ENCODE peak calls at places on chromosomes 12 and 14, in nine cellular contexts. A is lung; B is body of pancreas; K is PC-9; V is CD8-positive, alpha-beta T cell; X is HCT116; W is transverse colon; M is heart right ventricle; P is left ventricle myocardium inferior. I is an unnamed sample.

GRCh38 chr12:129887047-129887568 is 16.7 kb downstream of the TMEM132D start:
- DNase-seq in P (no peak), K (no peak), A (peak; percentile 51), W (no peak), M (no peak), X (no peak), V (no peak), B (no peak), I (no peak)

GRCh38 chr12:30700216-30700900 is 4.7 kb upstream of the IPO8 start:
- DNase-seq in W (no peak), V (no peak), A (no peak), B (no peak), X (no peak), P (no peak), M (no peak), K (no peak), I (no peak)

GRCh38 chr12:111457071-111457470 is 51.3 kb downstream of the SH2B3 start:
- DNase-seq in A (no peak), X (no peak), V (no peak), K (no peak), P (no peak), B (no peak), M (no peak), W (no peak), I (no peak)

GRCh38 chr12:65834146-65834935 is 10.1 kb downstream of the HMGA2 start:
- DNase-seq in W (no peak), A (no peak), B (no peak), K (no peak), M (no peak), P (no peak), V (no peak), X (no peak), I (no peak)

GRCh38 chr12:79415754-79416435 is 274.9 kb downstream of the PAWR start:
- DNase-seq in A (no peak), M (no peak), K (peak; percentile 28), B (peak; percentile 57), V (no peak), P (no peak), X (no peak), W (peak; percentile 32), I (peak; percentile 61)

GRCh38 chr12:726281-727140 is 25.9 kb upstream of the WNK1 start:
- DNase-seq in K (no peak), W (no peak), A (no peak), V (peak; percentile 6), X (no peak), M (no peak), B (no peak), P (no peak), I (peak; percentile 69)

GRCh38 chr12:39792938-39793337 is 173.3 kb upstream of the ABCD2 start:
- DNase-seq in P (no peak), B (no peak), X (no peak), K (no peak), M (no peak), V (no peak), A (no peak), W (no peak), I (no peak)

GRCh38 chr14:74019408-74019714 is 212 bp downstream of the BBOF1 start:
- DNase-seq in B (no peak), X (no peak), K (no peak), W (no peak), M (no peak), P (no peak), A (no peak), V (no peak), I (no peak)

GRCh38 chr14:58785741-58786140 is 148.0 kb downstream of the DACT1 start:
- DNase-seq in P (no peak), K (no peak), W (no peak), V (no peak), B (no peak), A (no peak), X (no peak), M (no peak), I (no peak)

DNA sequence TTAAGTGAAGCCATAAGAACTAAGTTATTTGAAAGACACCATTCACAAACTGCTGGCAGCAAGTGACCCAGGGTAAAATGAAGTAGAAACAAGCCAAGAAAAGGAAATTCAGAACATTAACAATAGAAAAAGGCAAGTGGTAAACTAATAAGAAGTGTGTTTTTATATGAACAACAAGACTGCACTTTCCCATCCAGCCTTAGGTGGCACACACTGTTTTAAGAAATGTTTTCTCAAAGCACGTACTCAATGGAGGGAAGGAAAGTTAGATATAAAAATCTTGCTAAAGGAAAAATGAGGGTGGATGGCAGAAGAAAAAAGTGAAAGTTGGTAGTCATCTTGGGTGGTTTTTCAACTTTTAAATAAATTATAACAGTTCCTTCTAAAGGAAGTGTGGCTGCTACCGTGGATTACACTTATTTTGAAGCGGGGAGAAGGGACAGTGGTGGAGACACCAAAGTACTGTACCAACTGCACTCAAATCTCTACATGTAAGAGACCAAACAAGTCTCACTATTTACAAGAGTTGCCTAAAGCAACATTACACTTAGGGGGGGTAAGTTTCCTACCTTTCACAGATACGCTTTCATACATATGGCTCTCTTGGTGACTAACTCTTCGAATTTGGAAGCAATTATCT is 58.8 kb downstream of the SEL1L start:
- DNase-seq in K (no peak), B (no peak), V (no peak), A (no peak), W (no peak), P (no peak), X (no peak), M (no peak), I (no peak)
- H3K4me1 ChIP-seq in K (no peaks in the 10 kb centered on the region), B (peaks cover 41% of the 10 kb centered on the region), V (peaks cover 19% of the 10 kb centered on the region), A (no peaks in the 10 kb centered on the region), W (peaks cover 2% of the 10 kb centered on the region), P (peaks cover 13% of the 10 kb centered on the region), X (peaks cover 5% of the 10 kb centered on the region), M (peaks cover 3% of the 10 kb centered on the region), I (peaks cover 20% of the 10 kb centered on the region)

DNA sequence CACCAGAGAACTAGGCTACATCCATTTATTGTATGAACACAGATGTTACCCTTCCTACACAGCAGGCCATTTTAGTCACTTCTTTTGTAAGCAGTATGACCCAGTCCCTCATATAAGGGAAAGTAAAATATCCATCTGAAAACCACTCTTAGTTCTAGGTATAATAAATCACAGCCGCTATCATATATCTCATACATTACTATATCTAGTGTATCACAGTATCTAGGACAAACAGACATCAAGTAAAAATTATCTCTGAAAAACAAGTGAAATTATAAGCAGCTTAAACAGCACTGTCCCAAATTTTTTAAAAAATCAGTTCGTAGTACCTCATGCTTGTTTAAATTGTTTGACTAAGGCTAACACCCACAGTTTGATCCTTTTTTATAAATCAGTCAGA is 34.0 kb downstream of the CDK17 start:
- DNase-seq in B (no peak), M (no peak), A (no peak), X (no peak), P (no peak), W (no peak), V (no peak), K (no peak), I (no peak)
- TF ChIP-seq CTCF in B (no peak), M (no peak), A (no peak), X (no peak), P (no peak), W (no peak), V (no peak), K (no peak), I (no peak)

DNA sequence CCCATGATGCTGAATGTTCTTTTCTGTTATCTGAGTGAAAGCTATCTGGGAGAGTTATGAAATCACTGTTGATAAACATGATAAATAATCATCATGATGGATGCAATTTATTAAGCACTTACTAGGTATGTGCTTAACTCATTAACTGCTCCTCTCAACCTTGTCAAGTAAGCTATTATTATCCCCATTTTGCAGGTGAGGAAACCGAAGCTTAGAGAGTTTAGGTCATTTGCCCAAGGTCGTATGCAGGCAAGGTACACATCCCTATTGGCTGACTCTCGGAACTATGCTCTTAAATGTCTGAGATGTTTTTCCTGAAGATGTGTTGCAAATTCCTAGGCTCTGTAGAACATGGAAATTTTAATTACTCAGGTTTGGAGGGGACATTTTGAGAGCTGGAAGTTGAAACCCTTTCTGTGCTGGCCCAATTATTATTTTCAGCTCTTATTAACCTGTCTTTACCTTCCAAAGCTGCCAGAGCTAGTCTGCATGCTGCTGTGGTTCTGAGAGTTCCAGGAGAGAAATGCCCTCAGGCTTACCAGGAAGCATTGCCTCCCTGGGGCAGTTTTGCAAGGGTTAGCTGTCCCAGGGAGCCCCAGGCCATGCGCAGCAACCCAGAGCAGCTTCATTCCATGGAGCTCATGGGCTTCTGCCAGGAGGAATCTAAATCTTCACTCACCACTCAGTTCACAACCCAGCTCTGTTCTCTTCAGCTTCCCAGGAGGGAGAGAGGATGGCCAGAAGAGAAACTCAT is 55.6 kb upstream of the OAS1 start:
- DNase-seq in V (no peak), K (no peak), M (no peak), W (no peak), P (no peak), A (no peak), X (no peak), B (no peak), I (no peak)
- H3K27me3 ChIP-seq in V (no peaks in the 10 kb centered on the region), K (peaks cover 83% of the 10 kb centered on the region), M (no peaks in the 10 kb centered on the region), W (peaks cover 19% of the 10 kb centered on the region), P (peaks cover 95% of the 10 kb centered on the region), A (no peaks in the 10 kb centered on the region), X (peaks cover 90% of the 10 kb centered on the region), B (no peaks in the 10 kb centered on the region), I (peaks cover 25% of the 10 kb centered on the region)

GRCh38 chr12:57233357-57234232 is 4.1 kb downstream of the SHMT2 start:
- DNase-seq in V (no peak), P (peak; percentile 18), X (no peak), M (no peak), B (no peak), A (no peak), W (no peak), K (no peak), I (no peak)

GRCh38 chr12:57229634-57230380 is at the start of gene SHMT2:
- DNase-seq in B (peak; percentile 97), X (peak; percentile 91), W (peak; percentile 96), K (peak; percentile 91), V (peak; percentile 91), A (peak; percentile 94), P (peak; percentile 92), M (peak; percentile 92), I (no peak)

GRCh38 chr12:57230381-57231155 is 1.1 kb downstream of the SHMT2 start:
- DNase-seq in V (no peak), X (no peak), P (peak; percentile 11), B (no peak), K (no peak), A (no peak), W (no peak), M (peak; percentile 6), I (no peak)

GRCh38 chr12:57232156-57232756 is 2.7 kb downstream of the SHMT2 start:
- DNase-seq in B (no peak), V (no peak), M (no peak), A (no peak), X (no peak), P (no peak), W (no peak), K (no peak), I (no peak)

DNA sequence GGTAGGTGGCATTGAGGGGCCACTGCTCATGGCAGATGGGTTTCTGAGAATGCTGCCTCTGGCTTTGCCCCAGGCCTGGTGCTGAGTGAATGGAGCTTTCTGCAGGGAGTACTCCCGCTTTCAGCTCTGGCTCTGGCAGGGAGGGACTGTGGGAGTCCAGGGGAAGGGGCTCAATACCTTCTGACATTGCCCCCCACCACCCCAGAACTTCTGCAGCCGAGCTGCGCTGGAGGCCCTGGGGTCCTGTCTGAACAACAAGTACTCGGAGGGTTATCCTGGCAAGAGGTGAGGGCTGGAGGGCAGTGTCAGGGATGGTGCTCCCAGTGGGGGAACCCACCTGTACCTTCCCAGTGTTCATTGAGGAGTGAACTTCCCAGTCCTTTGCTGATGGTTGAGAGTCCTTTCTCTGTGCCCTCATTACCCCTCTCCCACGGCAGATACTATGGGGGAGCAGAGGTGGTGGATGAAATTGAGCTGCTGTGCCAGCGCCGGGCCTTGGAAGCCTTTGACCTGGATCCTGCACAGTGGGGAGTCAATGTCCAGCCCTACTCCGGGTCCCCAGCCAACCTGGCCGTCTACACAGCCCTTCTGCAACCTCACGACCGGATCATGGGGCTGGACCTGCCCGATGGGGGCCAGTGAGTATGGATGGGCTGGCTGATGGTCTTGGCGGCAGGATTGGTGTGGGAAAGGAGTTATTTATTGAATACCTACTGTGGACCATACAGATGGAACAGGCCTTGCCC is 1.9 kb downstream of the SHMT2 start:
- DNase-seq in M (no peak), W (no peak), B (no peak), X (no peak), V (no peak), P (peak; percentile 5), K (no peak), A (no peak), I (no peak)
- H3K4me1 ChIP-seq in M (peaks cover 19% of the 10 kb centered on the region), W (peaks cover 34% of the 10 kb centered on the region), B (peaks cover 29% of the 10 kb centered on the region), X (peaks cover 17% of the 10 kb centered on the region), V (peaks cover 42% of the 10 kb centered on the region), P (peaks cover 53% of the 10 kb centered on the region), K (peaks cover 30% of the 10 kb centered on the region), A (no peaks in the 10 kb centered on the region), I (peaks cover 13% of the 10 kb centered on the region)